ENCODE peak calls at places on chromosome 19, in ten cellular contexts. J, E, S, F, Q, C, Z, V, N and H are unnamed samples.

GRCh38 chr19:6728346-6728745 is 7.9 kb upstream of the C3 start:
- DNase-seq in N (peak; percentile 40), J (no peak), E (no peak), F (peak; percentile 81), Z (no peak), V (no peak), C (no peak), S (no peak), Q (no peak), H (peak; percentile 66)

GRCh38 chr19:8371011-8371804 is 7.3 kb downstream of the ANGPTL4 start:
- DNase-seq in C (no peak), Z (no peak), V (no peak), E (no peak), J (peak; percentile 47), F (no peak), Q (no peak), S (no peak), N (no peak), H (no peak)

GRCh38 chr19:39915101-39915847 is 19.2 kb downstream of the FCGBP start:
- DNase-seq in C (peak; percentile 60), Q (no peak), E (no peak), V (no peak), J (no peak), S (peak; percentile 17), N (peak; percentile 53), Z (no peak), F (no peak), H (no peak)

GRCh38 chr19:14328406-14328805 is 52.8 kb upstream of the ADGRE5 start:
- DNase-seq in S (no peak), Q (no peak), N (no peak), C (no peak), E (no peak), F (no peak), Z (no peak), J (no peak), V (no peak), H (no peak)

GRCh38 chr19:40285353-40286234 is 449 bp upstream of the AKT2 start:
- DNase-seq in C (peak; percentile 100), Q (peak; percentile 99), V (peak; percentile 100), S (peak; percentile 100), N (peak; percentile 99), F (peak; percentile 99), J (peak; percentile 99), Z (peak; percentile 99), E (peak; percentile 98), H (peak; percentile 99)

GRCh38 chr19:49456351-49456750 is 3.3 kb downstream of the ALDH16A1 start:
- DNase-seq in S (no peak), F (no peak), V (no peak), Q (no peak), N (no peak), C (no peak), J (no peak), E (no peak), Z (no peak), H (no peak)

GRCh38 chr19:38684078-38684861 is 36.8 kb downstream of the ACTN4 start:
- DNase-seq in F (peak; percentile 83), N (peak; percentile 78), Q (peak; percentile 52), S (peak; percentile 87), C (peak; percentile 94), Z (no peak), V (peak; percentile 95), E (no peak), J (no peak), H (no peak)

GRCh38 chr19:7900401-7900870 is 3.2 kb upstream of the MAP2K7 start:
- DNase-seq in V (no peak), Z (no peak), Q (no peak), C (no peak), E (no peak), J (no peak), S (no peak), N (no peak), F (no peak), H (no peak)

GRCh38 chr19:51501594-51502263 is at the start of gene SIGLEC12:
- DNase-seq in Z (no peak), V (no peak), Q (no peak), J (no peak), S (peak; percentile 61), C (no peak), F (peak; percentile 76), N (no peak), E (no peak), H (peak; percentile 86)

GRCh38 chr19:6521718-6522646 is 8.8 kb upstream of the TNFSF9 start:
- DNase-seq in Q (no peak), S (no peak), C (no peak), J (no peak), F (no peak), E (peak; percentile 50), Z (no peak), N (no peak), V (no peak), H (no peak)

GRCh38 chr19:15238639-15239155 is 6.4 kb upstream of the EPHX3 start:
- DNase-seq in V (no peak), N (peak; percentile 76), Z (no peak), S (no peak), Q (no peak), C (no peak), E (no peak), F (no peak), J (no peak), H (no peak)

GRCh38 chr19:42122691-42123607 is 9.3 kb downstream of the POU2F2 start:
- DNase-seq in F (no peak), Z (no peak), J (no peak), E (peak; percentile 8), V (no peak), N (no peak), S (no peak), C (no peak), Q (peak; percentile 26), H (no peak)

GRCh38 chr19:55146078-55146647 is 2.8 kb downstream of the TNNT1 start:
- DNase-seq in S (no peak), C (no peak), N (peak; percentile 84), J (no peak), F (no peak), Z (no peak), V (no peak), Q (no peak), E (no peak), H (no peak)

GRCh38 chr19:49387936-49388372 is at the start of gene KASH5:
- DNase-seq in E (peak; percentile 82), F (peak; percentile 90), C (peak; percentile 88), J (peak; percentile 88), Q (peak; percentile 81), V (peak; percentile 52), Z (no peak), S (peak; percentile 91), N (no peak), H (peak; percentile 89)

GRCh38 chr19:23817519-23817918 is 58.8 kb upstream of the ZNF681 start:
- DNase-seq in C (no peak), Z (no peak), N (peak; percentile 75), E (no peak), Q (peak; percentile 7), J (peak; percentile 53), S (peak; percentile 90), F (no peak), V (peak; percentile 22), H (no peak)

GRCh38 chr19:35383536-35383935 is 12.7 kb downstream of the GPR42 start:
- DNase-seq in S (peak; percentile 2), Q (no peak), C (no peak), F (no peak), E (no peak), N (no peak), Z (no peak), V (no peak), J (no peak), H (no peak)

GRCh38 chr19:801030-801860 is 4.0 kb downstream of the PTBP1 start:
- DNase-seq in N (peak; percentile 55), S (peak; percentile 90), C (peak; percentile 94), J (peak; percentile 87), Q (no peak), E (no peak), F (peak; percentile 90), V (peak; percentile 43), Z (no peak), H (peak; percentile 85)

GRCh38 chr19:46372901-46373572 is 26.1 kb downstream of the PPP5C start:
- DNase-seq in F (no peak), J (peak; percentile 45), Z (peak; percentile 11), C (peak; percentile 72), E (no peak), N (peak; percentile 85), Q (no peak), V (no peak), S (peak; percentile 55), H (peak; percentile 69)
- H3K4me3 ChIP-seq in F (no peak overlapping the region), J (no peak overlapping the region), Z (no peak overlapping the region), C (no peak overlapping the region), E (no peak overlapping the region), N (no peak overlapping the region), Q (no peak overlapping the region), V (no peak overlapping the region), S (no peak overlapping the region), H (no peak overlapping the region)

GRCh38 chr19:4414144-4414799 is 11.8 kb downstream of the CHAF1A start:
- DNase-seq in J (no peak), V (peak; percentile 60), F (no peak), Q (no peak), E (no peak), Z (no peak), C (no peak), N (no peak), S (no peak), H (no peak)
- H3K27ac ChIP-seq in J (no peak overlapping the region), V (peak overlapping the region; percentile 40), F (no peak overlapping the region), Q (no peak overlapping the region), E (no peak overlapping the region), Z (peak overlapping the region; percentile 68), C (no peak overlapping the region), N (no peak overlapping the region), S (peak overlapping the region; percentile 77), H (no peak overlapping the region)

DNA sequence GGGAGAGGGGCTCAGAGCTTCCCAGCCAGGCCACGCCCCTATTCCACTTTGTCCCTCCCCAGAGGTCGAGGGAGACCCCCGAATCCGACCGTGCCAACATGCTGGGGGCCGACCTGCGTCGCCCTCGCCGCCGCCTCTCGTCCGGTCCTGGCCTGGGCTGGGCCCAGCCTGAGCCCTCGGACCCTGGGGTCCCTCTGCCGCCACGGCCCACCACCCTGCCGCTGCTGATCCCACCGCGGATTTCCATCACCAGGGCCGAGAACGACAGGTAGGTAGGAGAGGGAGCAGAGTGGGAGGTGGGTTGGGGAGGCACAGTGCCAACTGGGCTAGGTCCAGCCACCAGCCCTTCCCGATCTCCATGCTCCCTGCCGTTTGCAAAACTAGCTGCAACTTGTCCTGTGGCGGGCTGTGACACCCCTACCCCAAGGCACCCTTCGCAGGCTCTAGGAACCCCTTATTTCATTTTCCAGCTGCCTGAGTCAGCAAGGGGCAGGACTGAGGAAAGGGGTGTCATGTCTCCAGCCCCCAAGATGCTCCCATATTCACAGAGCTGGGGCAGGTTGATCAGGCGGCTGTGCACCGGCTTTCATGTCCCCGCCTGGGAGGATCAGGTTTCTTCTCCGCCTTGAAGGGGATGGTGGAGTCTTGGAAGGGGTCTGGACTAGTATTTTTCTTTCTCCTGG is 2.6 kb upstream of the PDE4A start:
- DNase-seq in Q (peak; percentile 16), V (no peak), S (no peak), C (no peak), E (no peak), N (peak; percentile 83), J (no peak), F (no peak), Z (no peak), H (no peak)
- H3K4me3 ChIP-seq in Q (no peak overlapping the region), V (no peak overlapping the region), S (no peak overlapping the region), C (no peak overlapping the region), E (no peak overlapping the region), N (no peak overlapping the region), J (no peak overlapping the region), F (no peak overlapping the region), Z (no peak overlapping the region), H (no peak overlapping the region)

DNA sequence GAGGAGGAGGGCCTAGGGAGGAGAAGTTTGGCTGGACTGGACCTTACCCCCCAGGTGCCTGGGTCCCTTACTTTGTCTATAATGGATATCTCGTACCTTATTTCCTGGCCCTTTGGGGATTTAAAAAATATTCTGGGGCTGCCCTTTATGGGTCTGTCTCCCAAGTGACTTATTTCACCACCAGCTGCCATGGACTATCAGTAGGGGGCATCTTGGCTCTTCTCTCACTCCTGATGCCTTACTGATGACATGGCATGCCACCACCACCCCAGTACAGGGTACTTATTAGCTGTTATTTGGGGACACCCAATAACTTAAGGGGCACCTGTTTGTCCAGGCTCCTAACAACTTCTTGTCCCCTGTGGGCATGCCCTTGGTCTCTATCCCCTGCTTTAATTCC is 38.0 kb downstream of the NFIX start:
- DNase-seq in N (no peak), S (no peak), J (no peak), C (no peak), E (no peak), F (no peak), V (no peak), Z (no peak), Q (no peak), H (no peak)
- H3K27ac ChIP-seq in N (no peak overlapping the region), S (no peak overlapping the region), J (peak overlapping the region; percentile 46), C (peak overlapping the region; percentile 99), E (no peak overlapping the region), F (peak overlapping the region; percentile 92), V (no peak overlapping the region), Z (no peak overlapping the region), Q (no peak overlapping the region), H (peak overlapping the region; percentile 3)